ENCODE peak calls at places on chromosomes 2 and 18, in ten cellular contexts. A is heart right ventricle; E is HT-29; I is DMS 273 treated with DMSO at 0.1 percent for 48 hours; V is ELR; D is GM23248; F is nucleus accumbens; Z is stimulated activated CD4-positive, alpha-beta T cell treated with anti-CD3 and anti-CD28 coated beads, Interleukin-15, amount 100 ng/mL, for 24 hours; R is endothelial cell; G is naive thymus-derived CD4-positive, alpha-beta T cell. K is an unnamed sample.

GRCh38 chr2:132676999-132677398 is 7.0 kb upstream of the LYPD1 start:
- DNase-seq in A (no peak), E (peak), I (no peak), V (peak), D (peak), F (no peak), Z (no peak), R (no peak), G (no peak), K (peak)

GRCh38 chr2:11758639-11759038 is 12.2 kb downstream of the LPIN1 start:
- DNase-seq in A (no peak), E (no peak), I (no peak), V (no peak), D (no peak), F (no peak), Z (no peak), R (no peak), G (no peak), K (no peak)

GRCh38 chr2:134148843-134149472 is 104.9 kb upstream of the MGAT5 start:
- DNase-seq in A (no peak), E (no peak), I (peak), V (no peak), D (no peak), F (no peak), Z (no peak), R (no peak), G (no peak), K (no peak)

GRCh38 chr2:100104718-100105677 is 37.4 kb downstream of the AFF3 start:
- DNase-seq in A (peak), E (no peak), I (no peak), V (peak), D (peak), F (peak), Z (peak), R (peak), G (peak), K (peak)

GRCh38 chr18:60684843-60685513 is 312.4 kb upstream of the MC4R start:
- DNase-seq in A (no peak), E (peak), I (no peak), V (peak), D (peak), F (no peak), Z (no peak), R (no peak), G (no peak), K (peak)

GRCh38 chr2:226023383-226023782 is 623.9 kb downstream of the NYAP2 start:
- DNase-seq in A (no peak), E (peak), I (no peak), V (peak), D (no peak), F (no peak), Z (no peak), R (no peak), G (no peak), K (no peak)

GRCh38 chr18:74294526-74294925 is 2.8 kb upstream of the CYB5A start:
- DNase-seq in A (no peak), E (no peak), I (no peak), V (no peak), D (peak), F (no peak), Z (no peak), R (no peak), G (no peak), K (no peak)

GRCh38 chr2:148860037-148860436 is 15.0 kb upstream of the KIF5C start:
- DNase-seq in A (no peak), E (no peak), I (no peak), V (no peak), D (no peak), F (no peak), Z (no peak), R (no peak), G (no peak), K (no peak)

GRCh38 chr18:5527603-5528002 is 16.2 kb downstream of the EPB41L3 start:
- DNase-seq in A (peak), E (no peak), I (no peak), V (no peak), D (peak), F (no peak), Z (no peak), R (no peak), G (no peak), K (no peak)

GRCh38 chr2:106117882-106118684 is 76.0 kb downstream of the UXS1 start:
- DNase-seq in A (no peak), E (peak), I (no peak), V (no peak), D (no peak), F (no peak), Z (no peak), R (no peak), G (no peak), K (no peak)

GRCh38 chr2:104853926-104854506 is at the start of gene POU3F3:
- DNase-seq in A (peak), E (no peak), I (peak), V (no peak), D (peak), F (peak), Z (peak), R (peak), G (peak), K (no peak)

GRCh38 chr2:226836548-226836885 is 663 bp downstream of the RHBDD1 start:
- DNase-seq in A (no peak), E (no peak), I (no peak), V (no peak), D (no peak), F (no peak), Z (no peak), R (no peak), G (no peak), K (no peak)

GRCh38 chr2:32865399-32866068 is 81.2 kb upstream of the LTBP1 start:
- DNase-seq in A (no peak), E (no peak), I (no peak), V (peak), D (peak), F (no peak), Z (peak), R (no peak), G (no peak), K (no peak)

GRCh38 chr2:235106874-235107639 is 155.2 kb downstream of the SH3BP4 start:
- DNase-seq in A (peak), E (peak), I (peak), V (peak), D (peak), F (peak), Z (peak), R (peak), G (no peak), K (peak)

GRCh38 chr2:6845312-6845711 is 20.4 kb downstream of the CMPK2 start:
- DNase-seq in A (no peak), E (no peak), I (no peak), V (peak), D (peak), F (no peak), Z (no peak), R (no peak), G (peak), K (no peak)

GRCh38 chr2:72180351-72180750 is 32.7 kb upstream of the CYP26B1 start:
- DNase-seq in A (no peak), E (no peak), I (no peak), V (no peak), D (no peak), F (no peak), Z (no peak), R (no peak), G (no peak), K (no peak)

GRCh38 chr2:44286119-44286883 is 11.0 kb downstream of the SLC3A1 start:
- DNase-seq in A (no peak), E (no peak), I (no peak), V (no peak), D (no peak), F (no peak), Z (no peak), R (no peak), G (no peak), K (no peak)

GRCh38 chr2:14745288-14746076 is 113.0 kb downstream of the LRATD1 start:
- DNase-seq in A (no peak), E (no peak), I (no peak), V (no peak), D (peak), F (no peak), Z (no peak), R (no peak), G (no peak), K (no peak)

GRCh38 chr2:217335341-217335966 is 475.6 kb upstream of the TNP1 start:
- DNase-seq in A (no peak), E (peak), I (no peak), V (peak), D (peak), F (no peak), Z (no peak), R (no peak), G (no peak), K (no peak)

GRCh38 chr2:144078091-144078490 is 441.8 kb downstream of the ZEB2 start:
- DNase-seq in A (no peak), E (no peak), I (no peak), V (no peak), D (peak), F (no peak), Z (no peak), R (no peak), G (no peak), K (peak)

K was measured in NCI-H1694 treated with DMSO at 0.1 percent for 48 hours.